ENCODE peak calls at places on chromosomes 1 and 21, in nine cellular contexts. I is tibial artery; L is thoracic aorta; X is AG04450; V is CD8-positive, alpha-beta T cell; E is naive thymus-derived CD4-positive, alpha-beta T cell; T is neural progenitor cell; Y is lower leg skin; P is CD4-positive, alpha-beta memory T cell. W is an unnamed sample.

GRCh38 chr1:68322837-68323687 is 90.7 kb upstream of the WLS start:
- DNase-seq in X (no peak), Y (peak; percentile 77), E (no peak), T (no peak), P (no peak), L (peak; percentile 21), V (no peak), I (peak; percentile 60), W (peak; percentile 49)

GRCh38 chr1:21175670-21176581 is 771 bp downstream of the EIF4G3 start:
- DNase-seq in L (no peak), X (no peak), Y (no peak), E (peak; percentile 51), P (peak; percentile 48), I (no peak), V (peak; percentile 47), T (peak; percentile 69), W (no peak)

GRCh38 chr1:67342002-67342890 is 34.6 kb downstream of the IL12RB2 start:
- DNase-seq in T (peak; percentile 16), P (no peak), V (no peak), L (no peak), Y (no peak), X (no peak), I (no peak), E (no peak), W (no peak)

GRCh38 chr1:43524804-43525203 is 5.9 kb upstream of the PTPRF start:
- DNase-seq in T (no peak), I (no peak), Y (no peak), L (no peak), V (no peak), E (no peak), X (no peak), P (no peak), W (no peak)

GRCh38 chr1:23566304-23566703 is 7.0 kb upstream of the ID3 start:
- DNase-seq in Y (no peak), X (no peak), V (no peak), P (no peak), E (no peak), I (no peak), T (peak; percentile 29), L (no peak), W (no peak)

GRCh38 chr1:27496604-27497155 is 6.7 kb upstream of the WASF2 start:
- DNase-seq in T (peak; percentile 85), L (no peak), I (no peak), E (no peak), P (no peak), V (no peak), Y (no peak), X (no peak), W (no peak)

GRCh38 chr1:24664507-24665033 is 21.5 kb downstream of the SRRM1 start:
- DNase-seq in E (no peak), L (no peak), Y (no peak), X (no peak), V (no peak), T (no peak), P (no peak), I (no peak), W (no peak)

GRCh38 chr1:78070758-78071157 is 25.0 kb downstream of the GIPC2 start:
- DNase-seq in X (peak; percentile 43), V (no peak), P (no peak), I (no peak), L (no peak), E (no peak), T (no peak), Y (no peak), W (peak; percentile 84)

GRCh38 chr1:4647391-4647790 is 7.0 kb upstream of the AJAP1 start:
- DNase-seq in E (no peak), P (no peak), L (no peak), T (no peak), I (no peak), V (no peak), X (no peak), Y (no peak), W (no peak)

GRCh38 chr1:169044971-169045370 is 61.5 kb upstream of the ATP1B1 start:
- DNase-seq in E (no peak), Y (no peak), X (no peak), V (no peak), T (no peak), I (no peak), L (no peak), P (no peak), W (no peak)

GRCh38 chr1:54850737-54851136 is 36.3 kb downstream of the DHCR24 start:
- DNase-seq in T (no peak), X (peak; percentile 94), E (no peak), I (peak; percentile 35), L (no peak), Y (peak; percentile 72), V (no peak), P (no peak), W (peak; percentile 82)

GRCh38 chr1:156212130-156212529 is 677 bp upstream of the PMF1 start:
- DNase-seq in E (no peak), Y (no peak), X (no peak), P (no peak), V (no peak), L (no peak), I (no peak), T (no peak), W (no peak)
- H3K4me3 ChIP-seq in E (peak overlapping the region; percentile 85), Y (no peak overlapping the region), X (peak overlapping the region; percentile 47), P (peak overlapping the region; percentile 93), V (peak overlapping the region; percentile 70), L (peak overlapping the region; percentile 81), I (peak overlapping the region; percentile 56), T (peak overlapping the region; percentile 82), W (peak overlapping the region; percentile 59)

GRCh38 chr1:29239142-29239541 is 2.8 kb downstream of the PTPRU start:
- DNase-seq in T (no peak), I (no peak), Y (peak; percentile 28), V (no peak), P (no peak), E (no peak), X (no peak), L (no peak), W (no peak)
- H3K4me3 ChIP-seq in T (no peak overlapping the region), I (no peak overlapping the region), Y (no peak overlapping the region), V (no peak overlapping the region), P (no peak overlapping the region), E (no peak overlapping the region), X (no peak overlapping the region), L (no peak overlapping the region), W (no peak overlapping the region)

DNA sequence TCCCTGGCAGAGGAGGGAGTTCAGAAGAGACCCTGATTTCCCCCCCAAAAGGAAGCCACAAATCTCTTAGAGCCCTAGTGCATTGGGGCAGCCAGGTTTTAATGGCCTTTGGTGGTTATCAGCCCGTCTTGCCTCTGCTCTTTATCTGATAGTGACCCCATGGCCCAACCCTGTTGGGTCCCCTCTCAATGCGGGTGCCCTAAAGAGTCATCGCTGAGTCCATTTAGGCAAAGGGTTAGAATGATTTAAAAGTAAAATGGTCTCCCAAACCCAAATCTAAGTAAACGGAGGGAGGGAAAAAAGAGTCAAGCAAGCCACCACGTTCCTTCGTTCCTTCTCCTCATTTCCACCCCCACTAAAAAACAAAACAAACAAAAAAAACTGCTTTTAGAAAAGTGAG is 164.0 kb downstream of the RUNX1 start:
- DNase-seq in V (no peak), T (peak; percentile 43), Y (no peak), L (no peak), E (no peak), X (no peak), P (no peak), I (no peak), W (no peak)
- H3K4me3 ChIP-seq in V (no peak overlapping the region), T (no peak overlapping the region), Y (peak overlapping the region; percentile 74), L (peak overlapping the region; percentile 74), E (no peak overlapping the region), X (peak overlapping the region; percentile 92), P (no peak overlapping the region), I (peak overlapping the region; percentile 67), W (peak overlapping the region; percentile 88)

GRCh38 chr1:924619-925323 is 1.0 kb downstream of the SAMD11 start:
- DNase-seq in T (peak; percentile 81), V (no peak), X (no peak), E (no peak), Y (no peak), L (no peak), P (no peak), I (no peak), W (no peak)

GRCh38 chr1:923131-923990 is at the start of gene SAMD11:
- DNase-seq in X (peak; percentile 32), V (peak; percentile 68), E (peak; percentile 56), P (peak; percentile 69), I (peak; percentile 82), L (peak; percentile 43), T (peak; percentile 92), Y (no peak), W (peak; percentile 52)

GRCh38 chr1:925532-926421 is 2.1 kb downstream of the SAMD11 start:
- DNase-seq in Y (no peak), L (no peak), T (peak; percentile 54), P (no peak), E (no peak), V (no peak), I (peak; percentile 51), X (no peak), W (no peak)

GRCh38 chr1:921011-921837 is 2.5 kb upstream of the SAMD11 start:
- DNase-seq in I (no peak), L (no peak), V (no peak), T (peak; percentile 93), X (peak; percentile 36), P (no peak), Y (no peak), E (no peak), W (no peak)

GRCh38 chr1:923991-924618 is 382 bp downstream of the SAMD11 start:
- DNase-seq in V (no peak), Y (no peak), E (no peak), L (no peak), P (no peak), X (no peak), I (no peak), T (no peak), W (no peak)
- H3K4me3 ChIP-seq in V (peak overlapping the region; percentile 65), Y (peak overlapping the region; percentile 20), E (no peak overlapping the region), L (peak overlapping the region; percentile 65), P (no peak overlapping the region), X (peak overlapping the region; percentile 50), I (peak overlapping the region; percentile 50), T (peak overlapping the region; percentile 45), W (peak overlapping the region; percentile 59)

GRCh38 chr1:85576256-85576641 is 4.3 kb upstream of the CCN1 start:
- DNase-seq in L (no peak), X (no peak), Y (no peak), P (no peak), V (no peak), I (no peak), E (no peak), T (no peak), W (no peak)
- H3K4me3 ChIP-seq in L (peak overlapping the region; percentile 75), X (peak overlapping the region; percentile 89), Y (peak overlapping the region; percentile 55), P (no peak overlapping the region), V (peak overlapping the region; percentile 43), I (peak overlapping the region; percentile 91), E (no peak overlapping the region), T (peak overlapping the region; percentile 69), W (peak overlapping the region; percentile 76)

GRCh38 chr1:245045087-245045881 is 109.5 kb upstream of the KIF26B start:
- DNase-seq in Y (no peak), T (peak; percentile 33), E (no peak), L (no peak), P (no peak), I (no peak), X (no peak), V (no peak), W (no peak)
- H3K4me3 ChIP-seq in Y (no peak overlapping the region), T (no peak overlapping the region), E (no peak overlapping the region), L (peak overlapping the region; percentile 2), P (no peak overlapping the region), I (no peak overlapping the region), X (no peak overlapping the region), V (no peak overlapping the region), W (no peak overlapping the region)

GRCh38 chr1:153565529-153566374 is at the start of gene S100A2:
- DNase-seq in X (peak; percentile 83), Y (peak; percentile 63), T (no peak), I (peak; percentile 79), E (no peak), L (peak; percentile 66), V (no peak), P (no peak), W (peak; percentile 81)
- H3K4me3 ChIP-seq in X (peak within 1 kb of the TSS; percentile 25), Y (no peak within 1 kb of the TSS), T (no peak within 1 kb of the TSS), I (no peak within 1 kb of the TSS), E (no peak within 1 kb of the TSS), L (peak within 1 kb of the TSS; percentile 36), V (no peak within 1 kb of the TSS), P (peak within 1 kb of the TSS; percentile 16), W (no peak within 1 kb of the TSS)